ENCODE peak calls at places on chromosome 4, in five cellular contexts. S is foreskin fibroblast, W is GM06990, Y is hypothalamus, I is neural progenitor cell. R is an unnamed sample.

GRCh38 chr4:88939697-88940096 is 117.3 kb downstream of the FAM13A start:
- DNase-seq in W (no peak), Y (no peak), I (no peak), S (no peak), R (no peak)

GRCh38 chr4:128635141-128635911 is 174.2 kb upstream of the JADE1 start:
- DNase-seq in W (no peak), Y (peak), S (no peak), I (peak), R (no peak)

GRCh38 chr4:139656614-139657486 is 8.8 kb upstream of the MGST2 start:
- DNase-seq in W (no peak), I (peak), Y (peak), S (peak), R (peak)

GRCh38 chr4:174316546-174316945 is 32.8 kb downstream of the CEP44 start:
- DNase-seq in W (no peak), S (no peak), I (no peak), Y (no peak), R (no peak)

GRCh38 chr4:39613093-39613656 is 25.5 kb downstream of the SMIM14 start:
- DNase-seq in I (no peak), S (peak), Y (no peak), W (peak), R (no peak)

GRCh38 chr4:89254847-89255246 is 52.8 kb downstream of the GPRIN3 start:
- DNase-seq in W (no peak), I (peak), S (peak), Y (no peak), R (peak)

GRCh38 chr4:76881375-76881774 is 16.6 kb downstream of the SOWAHB start:
- DNase-seq in I (no peak), W (no peak), Y (no peak), S (no peak), R (peak)

GRCh38 chr4:156228706-156229105 is 275.0 kb upstream of the CTSO start:
- DNase-seq in W (no peak), I (no peak), Y (no peak), S (peak), R (no peak)

GRCh38 chr4:127747883-127748282 is 17.7 kb downstream of the SLC25A31 start:
- DNase-seq in S (no peak), Y (no peak), I (no peak), W (no peak), R (no peak)

GRCh38 chr4:46124773-46125172 is 919 bp upstream of the GABRG1 start:
- DNase-seq in W (no peak), S (no peak), Y (peak), I (peak), R (peak)

GRCh38 chr4:55887594-55887993 is 34.1 kb downstream of the EXOC1 start:
- DNase-seq in I (peak), Y (no peak), W (no peak), S (no peak), R (peak)

GRCh38 chr4:114688063-114688462 is 89.5 kb downstream of the UGT8 start:
- DNase-seq in I (no peak), W (no peak), Y (no peak), S (no peak), R (no peak)

GRCh38 chr4:119268466-119268865 is 53.5 kb downstream of the FABP2 start:
- DNase-seq in I (no peak), S (no peak), Y (no peak), W (no peak), R (no peak)

GRCh38 chr4:85452073-85452764 is 22.7 kb upstream of the ARHGAP24 start:
- DNase-seq in I (no peak), W (no peak), Y (no peak), S (no peak), R (no peak)

R was measured in GM23338.